ENCODE peak calls at places on chromosomes 4 and X, in five cellular contexts. M is IMR-90; Y is CD4-positive, alpha-beta memory T cell; F is ascending aorta; R is SK-N-SH. U is an unnamed sample.

GRCh38 chrX:30577362-30577961 is at the start of gene TASL:
- DNase-seq in Y (peak; percentile 43), M (no peak), R (no peak), F (no peak), U (no peak)

GRCh38 chr4:75289843-75290616 is 224.2 kb downstream of the RCHY1 start:
- DNase-seq in R (no peak), F (no peak), M (no peak), Y (no peak), U (peak; percentile 6)

GRCh38 chr4:184748251-184748652 is 14.4 kb upstream of the CENPU start:
- DNase-seq in Y (no peak), R (no peak), F (peak; percentile 61), M (no peak), U (peak; percentile 74)

GRCh38 chrX:95367286-95367685 is 1317.4 kb upstream of the DIAPH2 start:
- DNase-seq in R (no peak), Y (no peak), M (no peak), F (no peak), U (no peak)

GRCh38 chr4:78331965-78332364 is 219.6 kb upstream of the ANXA3 start:
- DNase-seq in M (no peak), Y (no peak), R (no peak), F (no peak), U (no peak)

GRCh38 chr4:42420120-42420519 is 22.8 kb downstream of the SHISA3 start:
- DNase-seq in M (peak; percentile 21), Y (no peak), R (no peak), F (no peak), U (no peak)

GRCh38 chrX:39950035-39950688 is 147.6 kb downstream of the BCOR start:
- DNase-seq in R (no peak), Y (no peak), M (peak; percentile 33), F (no peak), U (no peak)

GRCh38 chr4:28555851-28556250 is 1695.2 kb downstream of the STIM2 start:
- DNase-seq in Y (no peak), M (peak; percentile 5), F (no peak), R (no peak), U (no peak)

GRCh38 chrX:136468391-136469103 is 19.2 kb upstream of the BRS3 start:
- DNase-seq in R (no peak), M (no peak), Y (no peak), F (no peak), U (peak; percentile 24)

GRCh38 chrX:115234220-115234557 is 293 bp upstream of the LRCH2 start:
- DNase-seq in F (no peak), R (no peak), M (no peak), Y (no peak), U (no peak)

GRCh38 chrX:40832723-40833122 is 97.4 kb upstream of the MED14 start:
- DNase-seq in Y (no peak), F (no peak), M (no peak), R (no peak), U (no peak)

GRCh38 chr4:110619401-110620247 is 3.3 kb downstream of the PITX2 start:
- DNase-seq in Y (no peak), M (no peak), F (no peak), R (no peak), U (no peak)

GRCh38 chr4:110622841-110623709 is at the start of gene PITX2:
- DNase-seq in M (peak; percentile 95), F (peak; percentile 76), R (peak; percentile 89), Y (no peak), U (peak; percentile 38)

GRCh38 chr4:110620352-110621327 is 2.2 kb downstream of the PITX2 start:
- DNase-seq in Y (no peak), F (no peak), R (peak; percentile 66), M (no peak), U (no peak)

GRCh38 chr4:110621839-110622751 is 782 bp downstream of the PITX2 start:
- DNase-seq in Y (no peak), R (no peak), M (no peak), F (no peak), U (no peak)

DNA sequence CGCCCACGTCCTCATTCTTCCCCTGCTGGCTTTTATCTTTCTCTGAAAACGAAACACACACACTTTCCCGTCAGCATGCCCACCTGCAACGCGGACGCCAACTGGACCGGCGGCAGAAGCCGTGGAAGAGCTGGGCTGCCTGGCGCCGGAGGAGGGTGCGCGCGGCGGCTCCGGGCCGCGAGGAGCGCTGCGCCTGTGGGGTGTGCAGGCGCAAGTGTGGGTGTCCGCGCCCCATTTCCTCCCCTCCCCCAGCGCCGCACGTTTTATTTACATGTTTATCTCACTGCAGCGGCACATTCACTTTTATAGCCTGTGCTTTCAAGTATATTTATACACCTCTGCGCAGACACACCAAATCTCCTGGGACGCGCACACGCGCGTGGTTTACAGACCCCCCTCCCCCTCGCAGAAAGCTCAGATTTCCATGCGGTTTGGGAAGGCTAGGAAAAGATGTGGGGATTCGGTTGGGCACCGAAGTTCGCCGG is 1.5 kb downstream of the PITX2 start:
- DNase-seq in Y (no peak), M (no peak), F (no peak), R (no peak), U (no peak)
- H3K4me3 ChIP-seq in Y (no peak overlapping the region), M (peak overlapping the region; percentile 47), F (peak overlapping the region; percentile 58), R (no peak overlapping the region), U (no peak overlapping the region)

DNA sequence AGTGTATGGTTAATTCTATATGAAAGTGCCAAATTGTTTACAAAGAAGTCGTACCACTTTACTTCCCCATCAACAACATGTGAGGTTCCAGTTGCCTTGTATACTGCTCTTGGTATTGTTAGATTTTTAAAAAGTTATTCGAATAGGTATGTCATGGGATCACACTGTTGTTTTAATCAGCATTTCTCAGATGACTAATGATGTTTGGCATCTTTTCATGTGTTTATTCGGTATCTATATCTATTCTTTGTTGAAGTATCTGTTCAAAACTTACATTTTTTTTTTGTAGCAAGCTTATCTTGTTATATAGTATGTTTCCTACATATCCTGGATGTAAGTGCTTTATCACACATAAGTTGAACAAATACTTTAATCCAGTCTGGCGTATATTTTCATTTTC is 99.4 kb upstream of the MAB21L2 start:
- DNase-seq in Y (no peak), R (no peak), F (no peak), M (no peak), U (no peak)
- H3K27ac ChIP-seq in Y (no peak overlapping the region), R (no peak overlapping the region), F (no peak overlapping the region), M (no peak overlapping the region), U (no peak overlapping the region)

GRCh38 chr4:152784490-152785195 is 4.9 kb downstream of the ARFIP1 start:
- DNase-seq in Y (no peak), R (peak; percentile 55), M (peak; percentile 40), F (no peak), U (no peak)
- H3K4me3 ChIP-seq in Y (no peak overlapping the region), R (no peak overlapping the region), M (no peak overlapping the region), F (no peak overlapping the region), U (no peak overlapping the region)

GRCh38 chrX:103311401-103311785 is 603 bp upstream of the BEX2 start:
- DNase-seq in Y (no peak), M (no peak), R (no peak), F (no peak), U (no peak)

GRCh38 chrX:103304705-103305104 is 6.1 kb downstream of the BEX2 start:
- DNase-seq in F (no peak), M (no peak), R (no peak), Y (no peak), U (no peak)

GRCh38 chrX:103310592-103311400 is at the start of gene BEX2:
- DNase-seq in Y (peak; percentile 89), M (no peak), F (peak; percentile 73), R (peak; percentile 89), U (peak; percentile 92)

GRCh38 chrX:103309860-103310591 is 764 bp downstream of the BEX2 start:
- DNase-seq in Y (peak; percentile 34), M (no peak), F (no peak), R (peak; percentile 56), U (peak; percentile 8)
- H3K27ac ChIP-seq in Y (peak overlapping the region; percentile 78), M (no peak overlapping the region), F (no peak overlapping the region), R (no peak overlapping the region), U (peak overlapping the region; percentile 83)

DNA sequence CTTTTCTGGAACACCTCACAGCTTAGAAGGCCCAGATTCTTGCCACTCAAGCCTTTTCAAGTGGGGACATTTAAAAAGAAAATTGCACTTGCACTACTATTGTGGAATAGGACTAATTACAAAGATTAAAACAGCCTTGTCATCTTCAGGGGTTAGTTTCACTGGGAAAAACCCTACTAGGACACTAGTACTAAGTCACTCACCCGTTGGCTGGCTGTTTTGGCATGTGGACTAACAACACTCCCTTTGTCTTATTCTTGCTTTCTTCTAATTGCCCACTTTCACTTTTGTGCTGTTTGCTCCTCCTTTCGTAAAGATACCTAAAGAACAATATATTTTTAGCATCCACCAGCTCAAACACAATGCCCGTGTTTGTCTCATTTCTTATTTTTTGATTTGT is 200.9 kb upstream of the MID1 start:
- DNase-seq in M (no peak), R (no peak), Y (no peak), F (no peak), U (peak; percentile 2)
- H3K4me3 ChIP-seq in M (no peak overlapping the region), R (no peak overlapping the region), Y (no peak overlapping the region), F (peak overlapping the region; percentile 1), U (no peak overlapping the region)

GRCh38 chr4:108037884-108038283 is 48.2 kb downstream of the HADH start:
- DNase-seq in F (no peak), M (no peak), R (no peak), Y (no peak), U (no peak)

GRCh38 chr4:108033348-108033747 is 43.7 kb downstream of the HADH start:
- DNase-seq in M (no peak), F (no peak), R (no peak), Y (no peak), U (no peak)

GRCh38 chr4:108035691-108036090 is 46.0 kb downstream of the HADH start:
- DNase-seq in R (no peak), M (no peak), Y (no peak), F (no peak), U (no peak)

GRCh38 chr4:108034560-108034959 is 44.9 kb downstream of the HADH start:
- DNase-seq in R (no peak), Y (no peak), F (no peak), M (no peak), U (no peak)

DNA sequence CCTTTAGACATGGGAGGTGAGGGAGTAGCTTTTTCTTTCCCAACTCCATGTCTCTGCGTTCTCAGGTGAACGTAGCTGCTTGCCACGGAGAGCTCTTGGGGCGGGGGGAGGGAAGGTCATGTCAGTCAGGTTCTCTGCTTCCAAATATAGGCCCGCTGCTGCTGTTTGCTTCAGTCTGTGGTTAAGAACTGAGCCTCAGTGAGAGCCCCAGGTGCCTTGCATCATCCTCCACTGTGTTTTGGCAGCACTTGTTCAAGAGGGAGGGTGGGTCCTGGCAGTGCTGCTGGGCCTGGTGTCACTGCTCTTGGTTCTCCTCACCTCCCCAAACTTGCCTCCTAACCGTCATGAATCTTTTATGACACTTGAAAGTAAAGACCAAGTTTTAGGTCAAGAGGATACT is 46.6 kb downstream of the HADH start:
- DNase-seq in M (no peak), Y (peak; percentile 74), F (no peak), R (no peak), U (no peak)
- H3K27ac ChIP-seq in M (no peak overlapping the region), Y (peak overlapping the region; percentile 0), F (no peak overlapping the region), R (no peak overlapping the region), U (no peak overlapping the region)